ENCODE peak calls at places on chromosomes 6 and 20, in six cellular contexts. S is NCI-H345; T is COR-L47; O is GM12878; G is activated effector memory CD4-positive, alpha-beta T cell treated with Interleukin-2 at 50 U/mL for 16 hours; C is immature natural killer cell. P is an unnamed sample.

GRCh38 chr6:84278311-84278710 is 50.9 kb upstream of the CEP162 start:
- DNase-seq in S (no peak), T (no peak), O (no peak), G (no peak), C (no peak), P (no peak)

GRCh38 chr6:122014961-122015360 is 384.5 kb upstream of the HSF2 start:
- DNase-seq in S (no peak), T (no peak), O (no peak), G (no peak), C (no peak), P (no peak)

GRCh38 chr6:26240157-26240980 is 124.6 kb upstream of the BTN3A2 start:
- DNase-seq in S (no peak), T (no peak), O (peak; percentile 89), G (peak; percentile 52), C (peak; percentile 79), P (peak; percentile 81)

GRCh38 chr6:144578385-144579350 is 293.5 kb downstream of the UTRN start:
- DNase-seq in S (no peak), T (no peak), O (no peak), G (no peak), C (no peak), P (no peak)

GRCh38 chr6:24100336-24100735 is 25.7 kb upstream of the NRSN1 start:
- DNase-seq in S (no peak), T (no peak), O (no peak), G (no peak), C (no peak), P (no peak)

GRCh38 chr20:21398505-21399057 is 1.3 kb upstream of the NKX2-4 start:
- DNase-seq in S (no peak), T (no peak), O (no peak), G (no peak), C (no peak), P (no peak)

GRCh38 chr6:152552616-152553209 is 84.4 kb downstream of the SYNE1 start:
- DNase-seq in S (peak; percentile 16), T (peak; percentile 31), O (peak; percentile 11), G (no peak), C (peak; percentile 56), P (peak; percentile 11)

GRCh38 chr6:75481936-75482593 is 11.5 kb downstream of the FILIP1 start:
- DNase-seq in S (no peak), T (no peak), O (no peak), G (no peak), C (no peak), P (no peak)

GRCh38 chr6:41585605-41586004 is 39.4 kb downstream of the FOXP4 start:
- DNase-seq in S (no peak), T (no peak), O (no peak), G (no peak), C (no peak), P (no peak)

GRCh38 chr20:44208770-44209169 is 1.8 kb downstream of the OSER1 start:
- DNase-seq in S (no peak), T (no peak), O (no peak), G (no peak), C (no peak), P (no peak)

GRCh38 chr6:139364982-139365379 is 9.5 kb downstream of the CITED2 start:
- DNase-seq in S (no peak), T (no peak), O (no peak), G (no peak), C (no peak), P (no peak)

GRCh38 chr20:32780749-32781402 is 18.7 kb downstream of the DNMT3B start:
- DNase-seq in S (peak; percentile 97), T (peak; percentile 87), O (no peak), G (no peak), C (no peak), P (no peak)

GRCh38 chr6:169119669-169120068 is 134.0 kb downstream of the THBS2 start:
- DNase-seq in S (no peak), T (no peak), O (no peak), G (no peak), C (no peak), P (no peak)

GRCh38 chr20:17955302-17955701 is 13.3 kb downstream of the SNX5 start:
- DNase-seq in S (no peak), T (no peak), O (no peak), G (no peak), C (no peak), P (no peak)

GRCh38 chr20:3706774-3707507 is 5.5 kb downstream of the SIGLEC1 start:
- DNase-seq in S (no peak), T (no peak), O (no peak), G (no peak), C (no peak), P (no peak)

GRCh38 chr6:163635731-163636344 is 221.3 kb downstream of the QKI start:
- DNase-seq in S (no peak), T (no peak), O (no peak), G (no peak), C (no peak), P (no peak)

GRCh38 chr6:41713161-41713649 is 22.2 kb downstream of the TFEB start:
- DNase-seq in S (no peak), T (peak; percentile 75), O (no peak), G (no peak), C (no peak), P (no peak)

GRCh38 chr6:55536579-55536978 is 42.4 kb downstream of the HMGCLL1 start:
- DNase-seq in S (no peak), T (no peak), O (no peak), G (no peak), C (no peak), P (no peak)

GRCh38 chr6:169779092-169779815 is 27.8 kb downstream of the ERMARD start:
- DNase-seq in S (no peak), T (no peak), O (no peak), G (no peak), C (no peak), P (no peak)

GRCh38 chr20:36098364-36098763 is 56.2 kb upstream of the EPB41L1 start:
- DNase-seq in S (no peak), T (no peak), O (peak; percentile 67), G (no peak), C (no peak), P (no peak)

GRCh38 chr6:64683682-64684081 is 1023.3 kb downstream of the EYS start:
- DNase-seq in S (no peak), T (no peak), O (no peak), G (no peak), C (no peak), P (no peak)

GRCh38 chr6:136404627-136405310 is 115.1 kb upstream of the BCLAF1 start:
- DNase-seq in S (no peak), T (no peak), O (no peak), G (no peak), C (no peak), P (no peak)

GRCh38 chr6:137709424-137710281 is 157.4 kb upstream of the TNFAIP3 start:
- DNase-seq in S (no peak), T (no peak), O (no peak), G (no peak), C (no peak), P (no peak)

GRCh38 chr20:20820104-20820503 is 107.7 kb upstream of the RALGAPA2 start:
- DNase-seq in S (no peak), T (no peak), O (no peak), G (no peak), C (no peak), P (no peak)